ENCODE peak calls at places on chromosomes 12 and 14, in nine cellular contexts. D is HCT116, B is neural progenitor cell, S is OCI-LY7, C is PC-3, O is GM23338, L is MM.1S, V is hepatocyte, W is SK-N-SH. A is an unnamed sample.
A peak's percentile ranks its signal among the peaks of the same experiment; 100 is the strongest.

GRCh38 chr14:60720962-60721330 is 3.2 kb downstream of the SIX4 start:
- DNase-seq in D (no peak), B (peak; percentile 30), S (no peak), C (no peak), O (no peak), L (no peak), V (no peak), W (no peak), A (no peak)

GRCh38 chr14:95258754-95259593 is 60.7 kb downstream of the CLMN start:
- DNase-seq in D (no peak), B (no peak), S (no peak), C (no peak), O (no peak), L (no peak), V (no peak), W (peak; percentile 54), A (no peak)

GRCh38 chr12:58877243-58877743 is 43.0 kb downstream of the LRIG3 start:
- DNase-seq in D (no peak), B (no peak), S (no peak), C (peak; percentile 99), O (no peak), L (no peak), V (peak; percentile 35), W (no peak), A (peak; percentile 81)

GRCh38 chr12:8018666-8019581 is 13.6 kb upstream of the FOXJ2 start:
- DNase-seq in D (peak; percentile 50), B (peak; percentile 88), S (peak; percentile 85), C (no peak), O (peak; percentile 96), L (peak; percentile 36), V (no peak), W (peak; percentile 33), A (no peak)

GRCh38 chr14:75406102-75406501 is 21.7 kb upstream of the JDP2 start:
- DNase-seq in D (no peak), B (no peak), S (no peak), C (no peak), O (no peak), L (no peak), V (no peak), W (no peak), A (no peak)

GRCh38 chr12:80053048-80053790 is 46.1 kb upstream of the OTOGL start:
- DNase-seq in D (no peak), B (no peak), S (no peak), C (peak; percentile 40), O (no peak), L (no peak), V (no peak), W (peak; percentile 1), A (peak; percentile 96)

GRCh38 chr12:103884316-103884715 is 43.3 kb upstream of the NT5DC3 start:
- DNase-seq in D (no peak), B (peak; percentile 23), S (peak; percentile 61), C (peak; percentile 60), O (peak; percentile 55), L (peak; percentile 77), V (peak; percentile 40), W (peak; percentile 51), A (peak; percentile 66)

GRCh38 chr14:36161781-36162180 is 14.7 kb downstream of the PTCSC3 start:
- DNase-seq in D (no peak), B (no peak), S (no peak), C (no peak), O (peak; percentile 61), L (no peak), V (peak; percentile 17), W (no peak), A (no peak)

GRCh38 chr14:68268197-68268596 is 448.6 kb downstream of the RAD51B start:
- DNase-seq in D (no peak), B (no peak), S (peak; percentile 93), C (no peak), O (no peak), L (peak; percentile 13), V (no peak), W (no peak), A (no peak)

GRCh38 chr14:22556990-22557623 is 31.9 kb downstream of the DAD1 start:
- DNase-seq in D (peak; percentile 48), B (peak; percentile 91), S (peak; percentile 93), C (peak; percentile 78), O (peak; percentile 91), L (peak; percentile 78), V (peak; percentile 92), W (peak; percentile 94), A (peak; percentile 79)

GRCh38 chr12:93151079-93151759 is 222.1 kb upstream of the EEA1 start:
- DNase-seq in D (no peak), B (no peak), S (no peak), C (no peak), O (no peak), L (no peak), V (no peak), W (no peak), A (no peak)

GRCh38 chr14:36874396-36875138 is 212.9 kb downstream of the PAX9 start:
- DNase-seq in D (no peak), B (no peak), S (no peak), C (peak; percentile 18), O (no peak), L (no peak), V (no peak), W (no peak), A (peak; percentile 7)

GRCh38 chr12:11601647-11602046 is 47.8 kb upstream of the ETV6 start:
- DNase-seq in D (no peak), B (no peak), S (no peak), C (no peak), O (no peak), L (peak; percentile 44), V (no peak), W (no peak), A (no peak)

GRCh38 chr12:11609045-11609444 is 40.4 kb upstream of the ETV6 start:
- DNase-seq in D (no peak), B (no peak), S (no peak), C (no peak), O (peak; percentile 95), L (no peak), V (no peak), W (no peak), A (no peak)

DNA sequence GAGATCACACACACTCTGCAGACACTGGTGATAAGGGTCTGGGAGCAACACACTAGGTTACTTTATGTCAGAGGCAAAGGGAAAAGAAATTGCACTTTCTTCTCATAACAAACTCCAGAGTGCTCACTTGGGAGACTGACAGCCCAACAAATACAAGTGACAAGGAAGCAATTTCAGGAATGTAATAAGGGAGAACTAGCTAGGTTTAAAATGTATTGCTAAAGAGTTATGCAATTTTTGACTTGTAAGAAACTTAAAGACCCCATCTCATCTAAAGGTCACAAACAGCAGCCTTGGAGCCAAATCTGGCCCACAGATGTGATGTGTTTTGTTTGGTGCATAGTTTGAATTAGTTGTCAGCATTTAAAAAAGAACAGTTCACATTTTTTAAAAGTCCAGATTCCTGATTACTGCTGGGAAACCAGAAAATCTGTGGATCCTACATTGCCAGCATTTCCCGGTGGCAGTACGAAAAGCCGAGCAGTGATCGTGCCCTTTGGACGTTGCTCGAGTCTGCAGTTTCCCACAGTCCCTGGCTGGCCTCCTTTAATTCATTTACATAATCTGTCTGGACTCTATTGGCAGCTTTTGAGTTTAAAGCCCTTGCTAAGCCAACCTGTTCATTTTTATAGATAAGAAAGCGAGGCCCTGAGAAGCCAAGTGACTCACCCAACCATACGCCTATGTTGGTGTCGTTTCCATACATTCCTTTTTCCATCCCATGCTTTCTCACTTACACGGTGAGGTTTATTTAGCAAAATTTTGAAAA is 42.0 kb upstream of the ETV6 start:
- DNase-seq in D (no peak), B (peak; percentile 32), S (no peak), C (no peak), O (no peak), L (no peak), V (peak; percentile 79), W (no peak), A (peak; percentile 19)
- H3K27ac ChIP-seq in D (no peak overlapping the region), B (no peak overlapping the region), S (no peak overlapping the region), C (no peak overlapping the region), O (peak overlapping the region; percentile 78), L (no peak overlapping the region), V (peak overlapping the region; percentile 52), W (peak overlapping the region; percentile 64), A (no peak overlapping the region)

DNA sequence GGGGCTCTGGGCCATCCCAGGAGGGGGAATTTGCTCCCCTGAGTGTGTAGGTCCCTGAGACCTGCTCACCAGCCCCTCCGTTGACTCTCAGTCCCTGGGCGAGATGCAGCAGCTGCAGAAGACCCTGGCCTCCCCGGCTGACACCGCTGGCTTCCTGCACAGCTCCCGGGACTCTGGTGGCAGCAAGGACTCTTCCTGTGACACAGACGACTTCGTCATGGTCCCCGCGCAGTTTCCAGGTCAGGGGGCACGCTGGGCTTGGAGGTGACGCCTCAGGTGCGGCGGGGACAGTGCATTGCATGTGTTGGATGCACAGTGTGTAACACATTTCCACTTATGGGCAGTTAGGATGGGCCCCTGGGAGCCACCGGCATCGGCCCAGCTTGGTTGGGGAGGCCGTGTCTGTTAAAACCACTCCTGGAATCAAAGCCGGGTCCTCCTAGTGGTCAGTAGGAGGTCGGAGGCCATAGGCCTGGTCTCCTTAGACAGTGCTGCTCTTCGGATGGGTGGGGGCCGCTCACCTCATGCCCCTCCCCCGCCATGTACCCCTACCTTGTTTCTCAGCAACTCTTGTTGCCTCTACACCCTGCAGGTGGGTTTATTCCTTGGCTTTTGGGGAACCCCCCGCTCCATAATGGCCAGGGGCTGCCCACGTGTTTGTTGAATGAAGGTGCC is 17.1 kb upstream of the PUS1 start:
- DNase-seq in D (no peak), B (no peak), S (no peak), C (no peak), O (no peak), L (no peak), V (no peak), W (peak; percentile 65), A (no peak)
- H2AFZ ChIP-seq in D (no peak overlapping the region), B (no peak overlapping the region), S (no peak overlapping the region), C (no peak overlapping the region), O (no peak overlapping the region), L (no peak overlapping the region), V (no peak overlapping the region), W (no peak overlapping the region), A (no peak overlapping the region)

DNA sequence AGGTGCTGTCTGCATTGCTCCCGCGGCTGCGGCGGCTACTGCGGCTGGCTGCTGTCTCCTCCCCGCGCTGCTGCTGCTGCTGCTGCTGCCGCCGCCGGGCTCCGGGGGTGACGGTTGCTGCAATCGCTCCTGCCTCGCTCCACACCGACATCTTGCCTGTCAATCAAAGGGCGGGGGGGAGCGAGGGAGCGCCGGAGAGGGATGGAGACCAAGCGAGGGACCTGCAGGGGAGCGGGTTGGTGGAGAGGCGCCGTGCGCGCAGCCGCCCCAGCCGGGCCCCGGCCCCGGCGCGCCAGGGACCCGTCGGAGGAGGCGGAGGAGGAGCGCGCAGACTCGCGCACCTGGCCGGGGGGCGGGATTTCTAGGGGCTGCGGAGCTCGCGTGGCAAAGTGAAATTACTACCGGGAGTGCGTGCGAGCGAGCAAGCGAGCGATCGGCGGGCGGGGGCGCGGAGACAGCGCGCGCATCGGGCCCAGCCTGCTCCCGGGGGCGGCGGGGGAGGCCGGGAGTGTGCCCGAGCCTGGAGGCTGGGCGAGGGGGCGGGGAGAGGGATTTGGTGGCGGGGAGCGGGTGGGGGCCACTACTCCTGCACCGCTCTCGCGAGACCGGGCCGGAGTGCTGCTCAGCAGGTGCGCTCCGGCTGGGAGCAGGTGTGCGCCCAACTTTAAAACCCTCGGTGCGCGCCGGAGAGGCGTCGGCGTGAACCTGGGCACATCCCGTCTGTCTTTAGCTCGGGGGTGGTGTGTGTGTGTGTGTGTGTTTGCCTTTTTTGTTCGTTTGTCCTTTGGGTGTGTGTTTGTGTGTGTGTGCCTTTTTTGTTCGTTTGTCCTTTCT is at the start of gene KSR2:
- DNase-seq in D (peak; percentile 81), B (peak; percentile 94), S (peak; percentile 79), C (peak; percentile 92), O (peak; percentile 96), L (peak; percentile 83), V (peak; percentile 91), W (peak; percentile 91), A (peak; percentile 60)
- TF ChIP-seq EZH2phosphoT487 in D (no peak), B (peak; percentile 33), S (no peak), C (peak; percentile 93), O (no peak), L (no peak), V (no peak), W (no peak), A (no peak)

GRCh38 chr14:100141133-100141497 is 18.3 kb downstream of the DEGS2 start:
- DNase-seq in D (no peak), B (no peak), S (no peak), C (no peak), O (no peak), L (no peak), V (no peak), W (no peak), A (no peak)
- H3K27ac ChIP-seq in D (no peak overlapping the region), B (no peak overlapping the region), S (no peak overlapping the region), C (no peak overlapping the region), O (no peak overlapping the region), L (no peak overlapping the region), V (peak overlapping the region; percentile 90), W (peak overlapping the region; percentile 96), A (no peak overlapping the region)